ENCODE peak calls at places on chromosomes 6 and 20, in six cellular contexts. W, M, D, A, U and L are unnamed samples.
A peak's percentile ranks its signal among the peaks of the same experiment; 100 is the strongest.

GRCh38 chr20:15875446-15875845 is 697.8 kb downstream of the KIF16B start:
- DNase-seq in A (no peak), D (no peak), W (no peak), M (no peak), U (no peak), L (no peak)

GRCh38 chr20:64041040-64041780 is 5.2 kb downstream of the C20orf204 start:
- DNase-seq in W (no peak), U (no peak), M (no peak), A (no peak), D (no peak), L (no peak)

GRCh38 chr6:86859513-86859912 is 77.8 kb upstream of the HTR1E start:
- DNase-seq in A (no peak), W (no peak), U (no peak), D (no peak), M (no peak), L (no peak)

GRCh38 chr6:80197474-80197873 is 91.0 kb downstream of the BCKDHB start:
- DNase-seq in W (no peak), A (no peak), D (no peak), U (peak; percentile 25), M (no peak), L (no peak)

GRCh38 chr20:9015984-9016324 is 52.9 kb upstream of the PLCB4 start:
- DNase-seq in W (no peak), A (no peak), M (peak; percentile 42), D (no peak), U (peak; percentile 84), L (no peak)

GRCh38 chr6:34459899-34460593 is 5.8 kb upstream of the PACSIN1 start:
- DNase-seq in W (peak; percentile 66), A (peak; percentile 23), M (peak; percentile 64), U (peak; percentile 32), D (peak; percentile 47), L (no peak)

GRCh38 chr20:33521461-33521860 is 31.6 kb downstream of the CBFA2T2 start:
- DNase-seq in M (no peak), W (peak; percentile 96), A (no peak), U (no peak), D (no peak), L (no peak)

GRCh38 chr6:123022980-123023379 is 26.9 kb downstream of the CLVS2 start:
- DNase-seq in D (no peak), W (no peak), A (no peak), U (peak; percentile 16), M (peak; percentile 15), L (no peak)

GRCh38 chr6:14910692-14911547 is 334.9 kb upstream of the JARID2 start:
- DNase-seq in U (peak; percentile 11), M (peak; percentile 26), D (no peak), A (peak; percentile 10), W (no peak), L (no peak)

GRCh38 chr6:32298632-32299336 is 72.9 kb downstream of the TSBP1 start:
- DNase-seq in W (no peak), A (no peak), U (peak; percentile 41), M (peak; percentile 47), D (no peak), L (no peak)

GRCh38 chr20:41095110-41095969 is 42.0 kb upstream of the PLCG1 start:
- DNase-seq in D (peak; percentile 57), W (peak; percentile 45), A (peak; percentile 42), U (peak; percentile 58), M (peak; percentile 55), L (peak; percentile 32)

GRCh38 chr6:165976705-165977104 is 190.9 kb downstream of the TBXT start:
- DNase-seq in M (no peak), U (no peak), A (no peak), D (no peak), W (no peak), L (no peak)

GRCh38 chr6:163780993-163781392 is 366.5 kb downstream of the QKI start:
- DNase-seq in D (no peak), W (no peak), U (no peak), M (no peak), A (no peak), L (no peak)

GRCh38 chr6:40791004-40791403 is 203.8 kb upstream of the LRFN2 start:
- DNase-seq in D (no peak), A (no peak), M (no peak), W (no peak), U (peak; percentile 80), L (no peak)